ENCODE peak calls at places on chromosomes 11 and 22, in ten cellular contexts. One of them, this sample, is unnamed.

GRCh38 chr11:35969089-35970046 is 25.5 kb downstream of the LDLRAD3 start:
- DNase-seq in stimulated activated naive B cell treated with anti-CD40 and anti-IgM and Interleukin-4, amounts not matched to agents 10 μg/mL and 1 μg/mL and 100 μg/mL, for 72 hours: no peak
- DNase-seq in BE2C: no peak
- DNase-seq in fibroblast of villous mesenchyme: peak; percentile 85
- DNase-seq in ACHN: no peak
- DNase-seq in sciatic nerve: no peak
- DNase-seq in HCT116: no peak
- DNase-seq in RCC 7860: no peak
- DNase-seq in activated effector memory CD4-positive, alpha-beta T cell treated with Interleukin-2 at 50 U/mL for 16 hours: no peak
- DNase-seq in dorsolateral prefrontal cortex: no peak
- DNase-seq in this sample: no peak

GRCh38 chr22:27419473-27419872 is 382.1 kb downstream of the MN1 start:
- DNase-seq in sciatic nerve: no peak
- DNase-seq in fibroblast of villous mesenchyme: no peak
- DNase-seq in stimulated activated naive B cell treated with anti-CD40 and anti-IgM and Interleukin-4, amounts not matched to agents 10 μg/mL and 1 μg/mL and 100 μg/mL, for 72 hours: no peak
- DNase-seq in activated effector memory CD4-positive, alpha-beta T cell treated with Interleukin-2 at 50 U/mL for 16 hours: no peak
- DNase-seq in HCT116: no peak
- DNase-seq in ACHN: no peak
- DNase-seq in RCC 7860: peak; percentile 4
- DNase-seq in BE2C: no peak
- DNase-seq in dorsolateral prefrontal cortex: no peak
- DNase-seq in this sample: no peak

GRCh38 chr11:119361056-119361787 is 14.7 kb upstream of the MFRP start:
- DNase-seq in dorsolateral prefrontal cortex: peak; percentile 57
- DNase-seq in activated effector memory CD4-positive, alpha-beta T cell treated with Interleukin-2 at 50 U/mL for 16 hours: no peak
- DNase-seq in RCC 7860: peak; percentile 82
- DNase-seq in BE2C: no peak
- DNase-seq in HCT116: peak; percentile 79
- DNase-seq in fibroblast of villous mesenchyme: peak; percentile 81
- DNase-seq in stimulated activated naive B cell treated with anti-CD40 and anti-IgM and Interleukin-4, amounts not matched to agents 10 μg/mL and 1 μg/mL and 100 μg/mL, for 72 hours: no peak
- DNase-seq in ACHN: peak; percentile 72
- DNase-seq in sciatic nerve: no peak
- DNase-seq in this sample: peak; percentile 33

GRCh38 chr22:36277482-36278291 is 24.8 kb downstream of the APOL1 start:
- DNase-seq in RCC 7860: peak; percentile 54
- DNase-seq in stimulated activated naive B cell treated with anti-CD40 and anti-IgM and Interleukin-4, amounts not matched to agents 10 μg/mL and 1 μg/mL and 100 μg/mL, for 72 hours: peak; percentile 52
- DNase-seq in BE2C: peak; percentile 60
- DNase-seq in activated effector memory CD4-positive, alpha-beta T cell treated with Interleukin-2 at 50 U/mL for 16 hours: peak; percentile 58
- DNase-seq in dorsolateral prefrontal cortex: peak; percentile 59
- DNase-seq in ACHN: peak; percentile 62
- DNase-seq in fibroblast of villous mesenchyme: peak; percentile 65
- DNase-seq in sciatic nerve: peak; percentile 74
- DNase-seq in HCT116: peak; percentile 40
- DNase-seq in this sample: peak; percentile 65

GRCh38 chr22:29216873-29217666 is 11.4 kb downstream of the EMID1 start:
- DNase-seq in BE2C: no peak
- DNase-seq in dorsolateral prefrontal cortex: no peak
- DNase-seq in RCC 7860: no peak
- DNase-seq in sciatic nerve: no peak
- DNase-seq in fibroblast of villous mesenchyme: peak; percentile 52
- DNase-seq in HCT116: no peak
- DNase-seq in ACHN: no peak
- DNase-seq in activated effector memory CD4-positive, alpha-beta T cell treated with Interleukin-2 at 50 U/mL for 16 hours: no peak
- DNase-seq in stimulated activated naive B cell treated with anti-CD40 and anti-IgM and Interleukin-4, amounts not matched to agents 10 μg/mL and 1 μg/mL and 100 μg/mL, for 72 hours: no peak
- DNase-seq in this sample: no peak

GRCh38 chr22:39388261-39389011 is 11.1 kb upstream of the TAB1 start:
- DNase-seq in ACHN: peak; percentile 88
- DNase-seq in BE2C: peak; percentile 99
- DNase-seq in HCT116: peak; percentile 56
- DNase-seq in dorsolateral prefrontal cortex: peak; percentile 96
- DNase-seq in sciatic nerve: peak; percentile 90
- DNase-seq in stimulated activated naive B cell treated with anti-CD40 and anti-IgM and Interleukin-4, amounts not matched to agents 10 μg/mL and 1 μg/mL and 100 μg/mL, for 72 hours: peak; percentile 67
- DNase-seq in activated effector memory CD4-positive, alpha-beta T cell treated with Interleukin-2 at 50 U/mL for 16 hours: peak; percentile 82
- DNase-seq in fibroblast of villous mesenchyme: peak; percentile 83
- DNase-seq in RCC 7860: peak; percentile 11
- DNase-seq in this sample: peak; percentile 49

GRCh38 chr22:19810381-19811141 is 44.1 kb downstream of the GNB1L start:
- DNase-seq in fibroblast of villous mesenchyme: peak; percentile 42
- DNase-seq in BE2C: no peak
- DNase-seq in sciatic nerve: peak; percentile 48
- DNase-seq in activated effector memory CD4-positive, alpha-beta T cell treated with Interleukin-2 at 50 U/mL for 16 hours: no peak
- DNase-seq in RCC 7860: no peak
- DNase-seq in stimulated activated naive B cell treated with anti-CD40 and anti-IgM and Interleukin-4, amounts not matched to agents 10 μg/mL and 1 μg/mL and 100 μg/mL, for 72 hours: no peak
- DNase-seq in ACHN: no peak
- DNase-seq in dorsolateral prefrontal cortex: no peak
- DNase-seq in HCT116: no peak
- DNase-seq in this sample: no peak

GRCh38 chr11:83054001-83054400 is 17.7 kb downstream of the RAB30 start:
- DNase-seq in HCT116: no peak
- DNase-seq in BE2C: no peak
- DNase-seq in dorsolateral prefrontal cortex: no peak
- DNase-seq in stimulated activated naive B cell treated with anti-CD40 and anti-IgM and Interleukin-4, amounts not matched to agents 10 μg/mL and 1 μg/mL and 100 μg/mL, for 72 hours: no peak
- DNase-seq in activated effector memory CD4-positive, alpha-beta T cell treated with Interleukin-2 at 50 U/mL for 16 hours: no peak
- DNase-seq in sciatic nerve: no peak
- DNase-seq in ACHN: no peak
- DNase-seq in fibroblast of villous mesenchyme: peak; percentile 27
- DNase-seq in RCC 7860: no peak
- DNase-seq in this sample: no peak

GRCh38 chr11:61814242-61814957 is 2.4 kb downstream of the FADS1 start:
- DNase-seq in fibroblast of villous mesenchyme: no peak
- DNase-seq in stimulated activated naive B cell treated with anti-CD40 and anti-IgM and Interleukin-4, amounts not matched to agents 10 μg/mL and 1 μg/mL and 100 μg/mL, for 72 hours: peak; percentile 14
- DNase-seq in activated effector memory CD4-positive, alpha-beta T cell treated with Interleukin-2 at 50 U/mL for 16 hours: no peak
- DNase-seq in BE2C: peak; percentile 30
- DNase-seq in sciatic nerve: no peak
- DNase-seq in HCT116: peak; percentile 67
- DNase-seq in dorsolateral prefrontal cortex: no peak
- DNase-seq in ACHN: peak; percentile 28
- DNase-seq in RCC 7860: no peak
- DNase-seq in this sample: no peak

GRCh38 chr11:40289370-40289769 is 1170.1 kb downstream of the LRRC4C start:
- DNase-seq in activated effector memory CD4-positive, alpha-beta T cell treated with Interleukin-2 at 50 U/mL for 16 hours: no peak
- DNase-seq in fibroblast of villous mesenchyme: no peak
- DNase-seq in RCC 7860: no peak
- DNase-seq in sciatic nerve: no peak
- DNase-seq in dorsolateral prefrontal cortex: no peak
- DNase-seq in ACHN: no peak
- DNase-seq in BE2C: no peak
- DNase-seq in stimulated activated naive B cell treated with anti-CD40 and anti-IgM and Interleukin-4, amounts not matched to agents 10 μg/mL and 1 μg/mL and 100 μg/mL, for 72 hours: no peak
- DNase-seq in HCT116: no peak
- DNase-seq in this sample: no peak

GRCh38 chr11:11987503-11988022 is 20.9 kb downstream of the DKK3 start:
- DNase-seq in stimulated activated naive B cell treated with anti-CD40 and anti-IgM and Interleukin-4, amounts not matched to agents 10 μg/mL and 1 μg/mL and 100 μg/mL, for 72 hours: no peak
- DNase-seq in HCT116: no peak
- DNase-seq in ACHN: peak; percentile 14
- DNase-seq in BE2C: no peak
- DNase-seq in fibroblast of villous mesenchyme: peak; percentile 70
- DNase-seq in RCC 7860: peak; percentile 35
- DNase-seq in activated effector memory CD4-positive, alpha-beta T cell treated with Interleukin-2 at 50 U/mL for 16 hours: no peak
- DNase-seq in dorsolateral prefrontal cortex: no peak
- DNase-seq in sciatic nerve: no peak
- DNase-seq in this sample: no peak

GRCh38 chr22:24165673-24166072 is 15.6 kb upstream of the SUSD2 start:
- DNase-seq in HCT116: no peak
- DNase-seq in RCC 7860: peak; percentile 14
- DNase-seq in BE2C: no peak
- DNase-seq in fibroblast of villous mesenchyme: no peak
- DNase-seq in stimulated activated naive B cell treated with anti-CD40 and anti-IgM and Interleukin-4, amounts not matched to agents 10 μg/mL and 1 μg/mL and 100 μg/mL, for 72 hours: no peak
- DNase-seq in sciatic nerve: no peak
- DNase-seq in ACHN: no peak
- DNase-seq in activated effector memory CD4-positive, alpha-beta T cell treated with Interleukin-2 at 50 U/mL for 16 hours: no peak
- DNase-seq in dorsolateral prefrontal cortex: no peak
- DNase-seq in this sample: no peak